ENCODE peak calls at places on chromosomes 6 and 20, in eight cellular contexts. Q, J, T, G, K, W, H and N are unnamed samples.

GRCh38 chr20:61587036-61587435 is 335.0 kb downstream of the CDH4 start:
- DNase-seq in T (no peak), J (no peak), K (no peak), H (no peak), G (no peak), W (no peak), Q (no peak), N (peak)

GRCh38 chr6:79079425-79080130 is 1.5 kb upstream of the PHIP start:
- DNase-seq in K (peak), T (no peak), Q (no peak), G (no peak), H (no peak), J (peak), W (no peak), N (no peak)

GRCh38 chr6:152575621-152576150 is 61.5 kb downstream of the SYNE1 start:
- DNase-seq in K (no peak), Q (peak), J (no peak), W (no peak), H (no peak), G (no peak), T (no peak), N (no peak)

GRCh38 chr6:112004397-112005341 is 49.2 kb upstream of the CCN6 start:
- DNase-seq in G (no peak), J (peak), T (no peak), Q (no peak), H (no peak), W (no peak), K (peak), N (peak)

GRCh38 chr20:44231193-44231592 is 15.9 kb upstream of the GDAP1L1 start:
- DNase-seq in J (no peak), H (no peak), W (no peak), G (peak), K (no peak), T (no peak), Q (no peak), N (no peak)

GRCh38 chr6:133778414-133778813 is 110.5 kb upstream of the TCF21 start:
- DNase-seq in J (no peak), Q (peak), T (no peak), W (no peak), G (peak), H (no peak), K (no peak), N (no peak)

GRCh38 chr6:155418017-155418749 is 37.5 kb downstream of the NOX3 start:
- DNase-seq in Q (peak), G (peak), H (no peak), W (no peak), J (peak), T (peak), K (peak), N (peak)

GRCh38 chr6:139888691-139889122 is 514.3 kb upstream of the CITED2 start:
- DNase-seq in T (no peak), Q (peak), G (no peak), H (peak), J (no peak), K (peak), W (no peak), N (no peak)

GRCh38 chr6:3906191-3907019 is 57.2 kb downstream of the FAM50B start:
- DNase-seq in K (no peak), W (no peak), Q (no peak), H (no peak), J (no peak), G (no peak), T (no peak), N (peak)

GRCh38 chr20:45341939-45342862 is 6.0 kb downstream of the SDC4 start:
- DNase-seq in J (no peak), G (peak), T (no peak), Q (peak), K (peak), H (peak), W (peak), N (peak)

GRCh38 chr6:2853766-2854393 is 12.2 kb upstream of the SERPINB1 start:
- DNase-seq in G (peak), K (peak), J (peak), H (no peak), W (peak), Q (peak), T (peak), N (peak)

GRCh38 chr20:18005170-18005989 is 36.6 kb downstream of the MGME1 start:
- DNase-seq in H (no peak), J (no peak), G (no peak), Q (no peak), T (no peak), W (no peak), K (no peak), N (no peak)

GRCh38 chr6:2448826-2449571 is 203.6 kb upstream of the GMDS start:
- DNase-seq in T (no peak), G (peak), H (peak), W (peak), K (peak), Q (peak), J (peak), N (no peak)

GRCh38 chr6:163191704-163192537 is 222.6 kb upstream of the QKI start:
- DNase-seq in W (no peak), H (no peak), K (no peak), G (no peak), T (no peak), Q (no peak), J (no peak), N (no peak)

GRCh38 chr6:106283476-106283875 is 42.1 kb downstream of the ATG5 start:
- DNase-seq in Q (no peak), J (no peak), G (no peak), T (no peak), K (no peak), H (no peak), W (no peak), N (no peak)

GRCh38 chr20:62337558-62338293 is 29.4 kb downstream of the LAMA5 start:
- DNase-seq in K (peak), J (no peak), T (no peak), Q (no peak), H (no peak), W (no peak), G (no peak), N (peak)